ENCODE peak calls at places on chromosome X, in ten cellular contexts. P, H, M, A, I, N, B, K, Z and C are unnamed samples.

GRCh38 chrX:146602246-146602645 is 207.3 kb upstream of the CXorf51B start:
- DNase-seq in Z (no peak), P (no peak), A (no peak), H (no peak), B (no peak), N (no peak), I (no peak), K (no peak), M (no peak), C (no peak)

GRCh38 chrX:138708268-138708667 is 3.2 kb downstream of the FGF13 start:
- DNase-seq in Z (no peak), I (no peak), K (no peak), H (no peak), P (no peak), M (no peak), N (no peak), B (no peak), A (no peak), C (no peak)

GRCh38 chrX:123648028-123648810 is 84.6 kb downstream of the THOC2 start:
- DNase-seq in Z (peak), H (peak), N (peak), I (peak), B (peak), A (peak), K (peak), M (no peak), P (no peak), C (no peak)

GRCh38 chrX:100647095-100647494 is 3.1 kb downstream of the SRPX2 start:
- DNase-seq in I (peak), N (no peak), P (no peak), M (no peak), Z (peak), A (no peak), B (peak), K (no peak), H (no peak), C (no peak)

GRCh38 chrX:111375747-111376146 is 36.2 kb downstream of the DCX start:
- DNase-seq in I (peak), M (no peak), A (no peak), K (no peak), B (no peak), N (no peak), P (no peak), Z (peak), H (no peak), C (no peak)

GRCh38 chrX:24647257-24648058 is at the start of gene PCYT1B:
- DNase-seq in Z (peak), P (peak), K (peak), N (peak), B (peak), M (peak), A (peak), H (peak), I (peak), C (peak)

GRCh38 chrX:41538707-41539106 is 91.6 kb downstream of the NYX start:
- DNase-seq in P (no peak), N (no peak), B (no peak), H (no peak), I (no peak), K (no peak), Z (no peak), M (no peak), A (no peak), C (no peak)

GRCh38 chrX:70439016-70439415 is 5.6 kb upstream of the DLG3 start:
- DNase-seq in B (no peak), P (no peak), Z (no peak), N (no peak), I (no peak), K (no peak), M (no peak), A (no peak), H (no peak), C (no peak)

GRCh38 chrX:107691024-107691448 is 62.7 kb downstream of the PRPS1 start:
- DNase-seq in H (no peak), A (no peak), I (peak), N (no peak), Z (peak), K (no peak), B (no peak), P (no peak), M (no peak), C (no peak)

GRCh38 chrX:2503591-2504500 is 3.1 kb upstream of the DHRSX start:
- DNase-seq in I (no peak), K (no peak), Z (no peak), P (no peak), A (no peak), N (no peak), M (no peak), B (no peak), H (no peak), C (no peak)

GRCh38 chrX:118975831-118976598 is 1.6 kb downstream of the LONRF3 start:
- DNase-seq in Z (peak), I (peak), K (peak), P (no peak), N (peak), B (peak), H (peak), A (no peak), M (peak), C (peak)

GRCh38 chrX:71253253-71254091 is 468 bp downstream of the ZMYM3 start:
- DNase-seq in Z (peak), K (peak), N (peak), H (peak), M (peak), B (peak), A (peak), I (peak), P (no peak), C (peak)

GRCh38 chrX:136525738-136526606 is 6.0 kb upstream of the VGLL1 start:
- DNase-seq in B (peak), Z (peak), K (peak), A (peak), M (peak), H (peak), P (peak), N (peak), I (peak), C (peak)

GRCh38 chrX:100928660-100929613 is at the start of gene XKRX:
- DNase-seq in I (peak), H (peak), M (no peak), P (no peak), K (peak), B (no peak), N (peak), A (no peak), Z (peak), C (peak)

GRCh38 chrX:17496407-17496806 is 121.4 kb downstream of the NHS start:
- DNase-seq in H (no peak), I (no peak), N (no peak), B (no peak), A (no peak), P (no peak), M (no peak), K (peak), Z (no peak), C (no peak)

GRCh38 chrX:48558270-48558669 is 16.0 kb upstream of the RBM3 start:
- DNase-seq in H (no peak), N (no peak), K (no peak), B (peak), A (no peak), M (no peak), P (no peak), I (peak), Z (peak), C (no peak)

GRCh38 chrX:15207384-15207783 is 62.5 kb downstream of the ASB9 start:
- DNase-seq in H (no peak), Z (no peak), M (peak), N (no peak), P (no peak), B (no peak), K (no peak), I (no peak), A (no peak), C (no peak)